ENCODE peak calls at places on chromosome 6, in seven cellular contexts. S is HCT116, D is HepG2, J is K562, E is SK-N-SH, V is H1, Q is GM12878. C is an unnamed sample.

GRCh38 chr6:74731921-74732320 is 473.9 kb downstream of the COL12A1 start:
- DNase-seq in S (no peak), D (no peak), J (no peak), E (no peak), V (no peak), Q (no peak), C (no peak)

GRCh38 chr6:73234732-73235131 is 9.4 kb upstream of the KHDC1L start:
- DNase-seq in S (no peak), D (no peak), J (no peak), E (no peak), V (no peak), Q (no peak), C (no peak)

GRCh38 chr6:46865221-46865620 is 56.5 kb downstream of the ADGRF5 start:
- DNase-seq in S (no peak), D (no peak), J (no peak), E (no peak), V (no peak), Q (no peak), C (no peak)

GRCh38 chr6:107540465-107540857 is 50.5 kb downstream of the SOBP start:
- DNase-seq in S (no peak), D (peak), J (no peak), E (no peak), V (no peak), Q (no peak), C (no peak)

GRCh38 chr6:1945235-1945832 is 300.1 kb downstream of the GMDS start:
- DNase-seq in S (no peak), D (no peak), J (no peak), E (no peak), V (no peak), Q (no peak), C (no peak)

GRCh38 chr6:39301606-39302005 is 12.6 kb downstream of the KCNK17 start:
- DNase-seq in S (peak), D (peak), J (peak), E (no peak), V (peak), Q (no peak), C (peak)

GRCh38 chr6:25698631-25699030 is 46.6 kb downstream of the SCGN start:
- DNase-seq in S (no peak), D (no peak), J (peak), E (no peak), V (no peak), Q (no peak), C (no peak)

GRCh38 chr6:16711551-16712249 is 49.6 kb downstream of the ATXN1 start:
- DNase-seq in S (peak), D (peak), J (no peak), E (no peak), V (no peak), Q (no peak), C (peak)

GRCh38 chr6:13159295-13159694 is 169.0 kb downstream of the TBC1D7 start:
- DNase-seq in S (no peak), D (no peak), J (no peak), E (no peak), V (no peak), Q (no peak), C (peak)

GRCh38 chr6:90038951-90039653 is 144.8 kb downstream of the GJA10 start:
- DNase-seq in S (no peak), D (no peak), J (no peak), E (no peak), V (no peak), Q (no peak), C (no peak)

GRCh38 chr6:123962508-123962907 is 158.8 kb downstream of the NKAIN2 start:
- DNase-seq in S (no peak), D (peak), J (no peak), E (no peak), V (no peak), Q (no peak), C (peak)

GRCh38 chr6:33017694-33018353 is 8.4 kb upstream of the HLA-DOA start:
- DNase-seq in S (no peak), D (no peak), J (no peak), E (no peak), V (no peak), Q (no peak), C (no peak)

GRCh38 chr6:2275207-2275891 is 29.9 kb upstream of the GMDS start:
- DNase-seq in S (no peak), D (no peak), J (no peak), E (no peak), V (no peak), Q (no peak), C (peak)

GRCh38 chr6:162636167-162636566 is 91.4 kb downstream of the PRKN start:
- DNase-seq in S (no peak), D (no peak), J (no peak), E (no peak), V (no peak), Q (no peak), C (no peak)

GRCh38 chr6:22601941-22602340 is 32.6 kb downstream of the HDGFL1 start:
- DNase-seq in S (no peak), D (no peak), J (no peak), E (no peak), V (no peak), Q (no peak), C (no peak)

GRCh38 chr6:6224933-6225486 is 95.5 kb downstream of the F13A1 start:
- DNase-seq in S (no peak), D (peak), J (no peak), E (peak), V (no peak), Q (no peak), C (peak)

GRCh38 chr6:27777126-27777525 is 135.1 kb downstream of the OR2B2 start:
- DNase-seq in S (no peak), D (no peak), J (no peak), E (no peak), V (no peak), Q (no peak), C (no peak)

GRCh38 chr6:3109755-3110154 is 8.8 kb upstream of the BPHL start:
- DNase-seq in S (no peak), D (no peak), J (no peak), E (no peak), V (peak), Q (no peak), C (no peak)

GRCh38 chr6:167826230-167827061 is at the start of gene AFDN:
- DNase-seq in S (no peak), D (no peak), J (peak), E (peak), V (peak), Q (no peak), C (peak)

GRCh38 chr6:167797871-167798265 is 28.8 kb upstream of the AFDN start:
- DNase-seq in S (no peak), D (no peak), J (no peak), E (no peak), V (no peak), Q (no peak), C (peak)

GRCh38 chr6:131914234-131914633 is 36.9 kb downstream of the CCN2 start:
- DNase-seq in S (no peak), D (no peak), J (no peak), E (no peak), V (no peak), Q (no peak), C (no peak)

GRCh38 chr6:38846844-38847243 is 131.7 kb downstream of the DNAH8 start:
- DNase-seq in S (peak), D (no peak), J (no peak), E (no peak), V (no peak), Q (no peak), C (no peak)

GRCh38 chr6:26092443-26092842 is 5.2 kb downstream of the HFE start:
- DNase-seq in S (no peak), D (no peak), J (no peak), E (no peak), V (no peak), Q (no peak), C (no peak)

GRCh38 chr6:26094036-26094435 is 6.8 kb downstream of the HFE start:
- DNase-seq in S (no peak), D (no peak), J (no peak), E (no peak), V (no peak), Q (no peak), C (no peak)

GRCh38 chr6:6725120-6725833 is 136.8 kb downstream of the LY86 start:
- DNase-seq in S (no peak), D (no peak), J (no peak), E (no peak), V (peak), Q (no peak), C (no peak)

GRCh38 chr6:105793132-105793531 is 293.0 kb upstream of the PRDM1 start:
- DNase-seq in S (no peak), D (no peak), J (no peak), E (no peak), V (no peak), Q (no peak), C (peak)
- TF ChIP-seq JUND in S (no peak), D (no peak), J (no peak), E (no peak), V (no peak), Q (no peak), C (no peak)

GRCh38 chr6:80143312-80143960 is 37.0 kb downstream of the BCKDHB start:
- DNase-seq in S (peak), D (no peak), J (no peak), E (peak), V (no peak), Q (no peak), C (no peak)
- TF ChIP-seq JUND in S (peak), D (no peak), J (no peak), E (peak), V (no peak), Q (no peak), C (no peak)

DNA sequence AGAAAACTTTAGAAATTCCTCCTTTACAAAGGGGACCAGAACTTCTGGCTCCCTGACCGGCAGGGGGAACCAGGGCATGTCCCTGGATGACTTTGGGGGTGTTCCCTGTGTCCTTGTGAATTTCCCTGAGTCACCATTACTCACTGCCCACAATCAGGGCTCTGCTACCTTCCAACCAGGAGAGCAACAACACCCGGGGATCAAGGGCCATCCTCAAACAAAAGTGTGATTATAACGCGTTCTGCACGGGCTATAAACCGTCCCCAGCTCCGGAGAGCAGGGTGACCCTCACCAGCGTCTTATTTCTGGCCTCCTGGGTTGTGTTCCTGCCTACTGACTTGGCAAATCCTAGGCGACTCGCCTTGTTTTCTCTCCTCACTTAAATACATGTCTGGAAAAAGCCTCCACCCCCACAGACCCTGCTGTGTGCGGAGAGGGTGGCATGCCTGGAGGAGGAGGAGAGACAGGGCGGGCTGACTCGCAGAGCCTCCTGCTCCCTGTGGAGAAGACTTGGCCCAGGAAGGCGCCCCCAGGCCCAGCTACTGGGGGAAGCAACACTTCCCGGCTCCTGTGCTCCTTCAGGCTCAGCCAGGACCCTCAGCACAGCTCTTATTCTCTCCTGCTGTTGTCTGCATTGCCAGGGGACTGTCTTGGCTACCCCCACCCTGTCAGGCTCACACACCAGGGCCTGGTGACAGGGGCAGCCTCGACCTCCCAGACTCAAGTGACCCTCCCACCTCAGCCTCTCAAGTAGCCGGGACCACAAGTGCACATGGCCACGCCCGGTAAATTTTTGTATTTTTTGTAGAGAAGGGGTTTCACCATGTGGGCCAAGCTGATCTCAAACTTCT is 54.1 kb downstream of the FGD2 start:
- DNase-seq in S (peak), D (peak), J (peak), E (no peak), V (peak), Q (no peak), C (peak)
- TF ChIP-seq JUND in S (no peak), D (no peak), J (peak), E (no peak), V (peak), Q (no peak), C (no peak)

GRCh38 chr6:133894795-133895401 is 6.0 kb downstream of the TCF21 start:
- DNase-seq in S (no peak), D (no peak), J (no peak), E (no peak), V (no peak), Q (no peak), C (no peak)
- TF ChIP-seq JUND in S (no peak), D (no peak), J (no peak), E (no peak), V (no peak), Q (no peak), C (no peak)

DNA sequence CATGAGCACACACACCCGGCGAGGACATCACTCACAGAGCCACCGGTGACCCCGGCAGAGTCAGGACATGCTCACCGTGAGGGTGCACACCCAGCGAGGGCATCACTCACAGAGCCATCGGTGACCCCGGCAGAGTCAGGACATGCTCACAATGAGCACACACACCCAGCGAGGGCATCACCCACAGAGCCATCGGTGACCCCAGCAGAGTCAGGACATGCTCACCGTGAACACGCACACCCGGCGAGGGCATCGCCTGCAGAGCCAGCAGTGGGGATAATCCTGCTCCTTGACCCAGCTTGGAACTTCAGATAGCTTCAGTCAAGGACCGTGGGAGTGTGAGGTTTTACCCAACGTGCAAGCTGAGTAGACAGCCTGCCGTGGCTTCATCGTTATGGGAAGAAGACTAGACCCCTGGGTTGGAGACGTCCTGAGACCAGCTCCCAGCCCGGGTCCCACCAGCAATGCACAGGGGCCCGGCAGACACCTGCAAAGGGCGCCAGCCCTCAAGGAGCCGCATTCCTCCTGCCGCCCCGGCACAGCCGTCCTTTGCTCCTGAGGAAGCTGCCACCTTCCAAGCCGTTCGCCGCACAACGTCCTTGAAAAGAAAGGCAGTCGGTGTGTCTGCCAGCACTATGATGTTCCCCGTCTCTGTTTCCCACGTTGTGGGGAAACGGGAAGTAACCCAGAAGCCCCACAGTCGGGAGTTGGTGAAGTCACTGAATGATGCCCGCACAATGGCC is 192.3 kb downstream of the DLL1 start:
- DNase-seq in S (no peak), D (no peak), J (no peak), E (no peak), V (peak), Q (no peak), C (no peak)
- TF ChIP-seq JUND in S (no peak), D (no peak), J (no peak), E (no peak), V (no peak), Q (no peak), C (no peak)

GRCh38 chr6:142925575-142926110 is 19.3 kb downstream of the HIVEP2 start:
- DNase-seq in S (no peak), D (peak), J (no peak), E (no peak), V (no peak), Q (no peak), C (no peak)
- TF ChIP-seq JUND in S (no peak), D (no peak), J (no peak), E (no peak), V (no peak), Q (no peak), C (no peak)

GRCh38 chr6:169959129-169960002 is 207.9 kb downstream of the ERMARD start:
- DNase-seq in S (no peak), D (no peak), J (no peak), E (peak), V (peak), Q (no peak), C (no peak)

GRCh38 chr6:169960003-169960344 is 208.6 kb downstream of the ERMARD start:
- DNase-seq in S (no peak), D (no peak), J (no peak), E (peak), V (no peak), Q (no peak), C (no peak)

GRCh38 chr6:169960531-169960890 is 209.1 kb downstream of the ERMARD start:
- DNase-seq in S (no peak), D (no peak), J (no peak), E (peak), V (no peak), Q (no peak), C (no peak)

GRCh38 chr6:169961772-169962561 is 210.5 kb downstream of the ERMARD start:
- DNase-seq in S (no peak), D (no peak), J (no peak), E (peak), V (peak), Q (no peak), C (no peak)

DNA sequence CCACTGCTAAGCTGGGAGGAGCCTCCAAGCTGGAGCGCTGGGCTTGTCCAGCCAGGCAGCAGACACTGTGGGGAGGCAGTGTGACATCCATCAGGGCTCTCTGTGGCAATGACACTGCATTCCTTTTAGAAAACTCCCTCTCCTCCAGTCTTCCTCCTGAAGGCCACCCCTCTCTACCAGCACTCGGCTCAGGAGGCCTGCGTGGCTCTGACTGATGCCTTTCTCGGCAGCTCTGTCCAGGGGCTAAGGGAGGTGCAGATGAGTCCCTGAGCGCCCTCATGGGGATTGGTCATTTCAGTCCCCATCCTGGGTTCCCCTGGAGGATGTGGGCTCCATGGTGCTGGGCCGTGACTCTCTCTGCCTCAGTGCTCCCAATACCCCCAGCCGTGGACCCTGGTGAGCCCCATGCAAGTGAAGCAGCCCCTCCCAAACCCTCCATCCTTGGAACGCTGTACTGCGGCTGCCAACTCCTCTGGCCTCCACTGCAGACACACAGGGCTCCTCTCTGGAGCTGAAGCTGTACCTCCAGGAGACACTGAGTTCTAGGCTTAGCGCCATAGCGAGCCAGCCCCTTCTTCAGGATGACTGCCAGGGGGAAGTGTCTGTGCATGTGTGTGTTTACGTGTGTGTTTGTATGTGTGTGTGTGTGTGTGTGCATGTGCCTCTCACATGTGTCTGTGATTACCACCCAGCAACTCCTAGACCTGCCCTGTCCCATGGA is 209.6 kb downstream of the ERMARD start:
- DNase-seq in S (no peak), D (no peak), J (no peak), E (peak), V (peak), Q (no peak), C (no peak)
- TF ChIP-seq JUND in S (no peak), D (no peak), J (no peak), E (no peak), V (no peak), Q (no peak), C (no peak)

DNA sequence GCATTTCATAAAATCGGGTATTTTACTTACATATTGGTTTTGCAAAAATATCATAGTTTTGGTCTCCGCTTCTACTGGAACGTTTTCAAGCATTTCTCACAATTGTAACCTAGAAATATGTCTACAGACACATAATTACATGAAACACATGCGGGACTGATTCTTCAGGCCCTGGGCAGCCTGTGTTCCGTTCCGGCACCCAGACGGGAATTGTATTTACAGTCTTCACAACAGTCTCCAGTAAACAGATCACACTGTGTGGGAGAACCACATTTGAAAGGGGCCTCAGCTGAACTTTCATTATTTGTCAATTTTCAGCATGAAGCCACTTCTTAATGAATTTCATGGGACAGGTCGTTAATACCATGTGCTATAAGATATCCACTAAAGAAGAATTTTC is 196.9 kb downstream of the DST start:
- DNase-seq in S (no peak), D (no peak), J (no peak), E (no peak), V (no peak), Q (no peak), C (no peak)
- TF ChIP-seq JUND in S (no peak), D (no peak), J (no peak), E (no peak), V (no peak), Q (no peak), C (no peak)

DNA sequence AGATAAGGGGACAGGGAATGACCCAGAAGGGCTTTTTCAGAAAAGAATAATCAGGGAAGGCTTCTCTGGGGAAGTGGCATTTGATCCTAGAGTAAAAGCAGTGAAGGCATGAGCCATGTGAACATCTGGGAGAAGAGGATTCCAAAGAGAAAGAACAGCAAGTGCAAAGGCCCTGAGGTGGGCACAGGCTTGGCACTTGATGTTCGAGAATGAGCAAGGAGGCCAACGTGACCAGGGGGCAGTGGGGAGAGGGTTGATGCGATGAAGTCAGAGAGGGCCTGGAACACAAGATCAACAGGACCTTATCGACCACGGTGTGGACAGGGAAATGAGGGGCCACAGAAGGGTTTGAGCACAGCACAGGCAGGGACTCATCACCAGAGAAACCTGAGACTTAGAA is 5.8 kb downstream of the GRM4 start:
- DNase-seq in S (no peak), D (no peak), J (no peak), E (no peak), V (no peak), Q (no peak), C (no peak)
- TF ChIP-seq JUND in S (no peak), D (no peak), J (no peak), E (no peak), V (no peak), Q (no peak), C (no peak)